ENCODE peak calls at places on chromosomes 6 and 20, in eight cellular contexts. X is HCT116, F is lower lobe of right lung, K is adipocyte, O is testis, N is K562, Z is stomach, Q is ovary. P is an unnamed sample.

GRCh38 chr20:59481082-59482018 is 123.0 kb upstream of the PHACTR3 start:
- DNase-seq in X (no peak), F (no peak), K (no peak), O (no peak), N (no peak), Z (no peak), Q (no peak), P (no peak)

GRCh38 chr6:25660512-25660911 is 8.5 kb downstream of the SCGN start:
- DNase-seq in X (peak; percentile 56), F (no peak), K (peak; percentile 29), O (no peak), N (no peak), Z (no peak), Q (no peak), P (peak; percentile 66)

GRCh38 chr6:94300424-94301144 is 881.2 kb upstream of the EPHA7 start:
- DNase-seq in X (no peak), F (no peak), K (no peak), O (no peak), N (no peak), Z (no peak), Q (no peak), P (no peak)

GRCh38 chr20:49883246-49883802 is 32.0 kb downstream of the SPATA2 start:
- DNase-seq in X (no peak), F (no peak), K (no peak), O (no peak), N (no peak), Z (no peak), Q (no peak), P (no peak)

GRCh38 chr6:81812416-81812815 is 59.9 kb upstream of the TENT5A start:
- DNase-seq in X (no peak), F (no peak), K (no peak), O (no peak), N (no peak), Z (no peak), Q (no peak), P (no peak)

GRCh38 chr6:143362192-143362558 is 88.3 kb downstream of the ADAT2 start:
- DNase-seq in X (no peak), F (no peak), K (no peak), O (no peak), N (no peak), Z (no peak), Q (no peak), P (no peak)

GRCh38 chr6:158044525-158044888 is 62.8 kb downstream of the SYNJ2 start:
- DNase-seq in X (no peak), F (no peak), K (no peak), O (no peak), N (no peak), Z (no peak), Q (no peak), P (no peak)

GRCh38 chr6:140893432-140893831 is 1239.3 kb upstream of the GJE1 start:
- DNase-seq in X (no peak), F (no peak), K (no peak), O (no peak), N (no peak), Z (no peak), Q (no peak), P (no peak)

GRCh38 chr6:141521440-141521839 is 611.3 kb upstream of the GJE1 start:
- DNase-seq in X (no peak), F (no peak), K (no peak), O (no peak), N (no peak), Z (no peak), Q (no peak), P (no peak)

GRCh38 chr20:58723628-58723984 is 31.0 kb downstream of the NPEPL1 start:
- DNase-seq in X (no peak), F (no peak), K (no peak), O (no peak), N (no peak), Z (no peak), Q (no peak), P (no peak)

GRCh38 chr6:129432738-129433137 is 277.2 kb downstream of the ARHGAP18 start:
- DNase-seq in X (peak; percentile 12), F (no peak), K (no peak), O (no peak), N (no peak), Z (no peak), Q (no peak), P (no peak)

GRCh38 chr6:41647061-41647511 is 8.8 kb downstream of the MDFI start:
- DNase-seq in X (no peak), F (peak; percentile 49), K (no peak), O (no peak), N (no peak), Z (no peak), Q (no peak), P (peak; percentile 86)

GRCh38 chr6:41644297-41644879 is 6.1 kb downstream of the MDFI start:
- DNase-seq in X (no peak), F (peak; percentile 34), K (no peak), O (no peak), N (no peak), Z (no peak), Q (no peak), P (no peak)

GRCh38 chr6:41645007-41645618 is 6.8 kb downstream of the MDFI start:
- DNase-seq in X (no peak), F (peak; percentile 14), K (no peak), O (no peak), N (no peak), Z (no peak), Q (no peak), P (no peak)

GRCh38 chr6:41648070-41648585 is 9.9 kb downstream of the MDFI start:
- DNase-seq in X (no peak), F (peak; percentile 15), K (no peak), O (no peak), N (no peak), Z (no peak), Q (no peak), P (no peak)

DNA sequence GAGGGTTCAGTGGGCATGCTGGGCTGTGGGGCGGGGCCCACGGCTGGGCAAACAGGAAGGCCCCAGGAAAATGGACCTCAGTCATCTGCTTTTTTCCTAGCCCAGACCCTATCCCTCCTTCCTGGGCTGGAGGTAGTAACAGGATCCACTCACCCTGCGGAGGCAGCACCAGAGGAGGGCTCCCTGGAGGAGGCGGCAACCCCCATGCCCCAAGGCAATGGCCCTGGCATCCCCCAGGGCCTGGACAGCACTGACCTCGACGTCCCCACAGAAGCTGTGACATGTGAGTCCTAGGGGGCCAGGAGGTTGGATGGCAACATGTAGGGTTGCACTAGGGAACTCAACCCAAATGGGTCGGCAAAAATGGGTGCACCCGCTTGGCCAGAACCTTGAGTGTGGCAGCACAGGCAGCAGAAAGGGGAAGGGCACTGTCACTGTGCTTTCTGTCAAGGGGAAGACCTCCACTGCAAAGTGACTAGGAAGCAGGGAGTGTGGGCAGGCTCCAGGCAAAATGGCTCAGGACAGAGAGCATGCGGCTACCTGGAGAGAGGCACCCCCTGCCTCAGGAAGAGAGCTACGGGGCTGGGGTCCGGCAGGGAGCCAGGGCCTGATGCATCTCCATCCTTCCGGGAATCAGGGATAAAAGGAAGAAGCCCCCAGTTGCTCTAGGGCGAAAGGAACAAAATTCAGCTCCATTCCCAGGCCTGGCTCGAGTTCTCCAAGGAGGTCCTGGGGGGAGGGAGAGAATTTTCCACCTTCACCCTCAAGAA is 7.9 kb downstream of the MDFI start:
- DNase-seq in X (no peak), F (peak; percentile 27), K (no peak), O (no peak), N (no peak), Z (no peak), Q (no peak), P (no peak)
- H3K4me3 ChIP-seq in X (no peak overlapping the region), F (no peak overlapping the region), K (no peak overlapping the region), O (no peak overlapping the region), N (no peak overlapping the region), Z (no peak overlapping the region), Q (no peak overlapping the region), P (no peak overlapping the region)

GRCh38 chr6:120564779-120565178 is 769.5 kb downstream of the TBC1D32 start:
- DNase-seq in X (no peak), F (no peak), K (no peak), O (no peak), N (no peak), Z (no peak), Q (no peak), P (no peak)
- H3K36me3 ChIP-seq in X (no peaks in the 10 kb centered on the region), F (no peaks in the 10 kb centered on the region), K (no peaks in the 10 kb centered on the region), O (no peaks in the 10 kb centered on the region), N (no peaks in the 10 kb centered on the region), Z (no peaks in the 10 kb centered on the region), Q (no peaks in the 10 kb centered on the region), P (no peaks in the 10 kb centered on the region)

GRCh38 chr20:846894-847278 is 13.4 kb downstream of the FAM110A start:
- DNase-seq in X (no peak), F (peak; percentile 63), K (no peak), O (no peak), N (no peak), Z (no peak), Q (no peak), P (no peak)
- H3K4me3 ChIP-seq in X (no peak overlapping the region), F (peak overlapping the region; percentile 29), K (no peak overlapping the region), O (no peak overlapping the region), N (no peak overlapping the region), Z (no peak overlapping the region), Q (no peak overlapping the region), P (no peak overlapping the region)

GRCh38 chr6:169766232-169766631 is 14.8 kb downstream of the ERMARD start:
- DNase-seq in X (no peak), F (no peak), K (peak; percentile 49), O (no peak), N (no peak), Z (no peak), Q (no peak), P (no peak)
- H3K36me3 ChIP-seq in X (peaks cover 10% of the 10 kb centered on the region), F (peaks cover 83% of the 10 kb centered on the region), K (peaks cover 78% of the 10 kb centered on the region), O (no peaks in the 10 kb centered on the region), N (peaks cover 55% of the 10 kb centered on the region), Z (peaks cover 87% of the 10 kb centered on the region), Q (no peaks in the 10 kb centered on the region), P (peaks cover 37% of the 10 kb centered on the region)

GRCh38 chr20:62236997-62237771 is 1.1 kb upstream of the OSBPL2 start:
- DNase-seq in X (no peak), F (no peak), K (no peak), O (no peak), N (no peak), Z (no peak), Q (no peak), P (no peak)
- H3K4me3 ChIP-seq in X (peak overlapping the region; percentile 6), F (no peak overlapping the region), K (no peak overlapping the region), O (peak overlapping the region; percentile 9), N (no peak overlapping the region), Z (no peak overlapping the region), Q (no peak overlapping the region), P (no peak overlapping the region)